ENCODE peak calls at places on chromosome 15, in ten cellular contexts. P is NCI-H1092; R is activated CD8-positive, alpha-beta memory T cell treated with anti-CD3 and anti-CD28 coated beads, Interleukin-2, amount 50 U/mL, for 48 hours; I is stimulated activated CD4-positive, alpha-beta T cell treated with anti-CD3 and anti-CD28 coated beads, TNF-alpha, amount 100 ng/mL, for 4 hours; V is choroid plexus epithelial cell; C is sciatic nerve; B is GM20000; W is activated gamma-delta T cell treated with Interleukin-2 at 50 U/mL for 16 hours; A is hepatocyte; N is head of caudate nucleus. H is an unnamed sample.

GRCh38 chr15:52217186-52217585 is 26.0 kb upstream of the GNB5 start:
- DNase-seq in B (peak; percentile 22), A (no peak), R (peak; percentile 59), V (no peak), P (no peak), C (no peak), N (no peak), W (no peak), I (no peak), H (peak; percentile 81)

GRCh38 chr15:93059442-93059841 is 29.6 kb downstream of the RGMA start:
- DNase-seq in W (no peak), I (no peak), B (no peak), R (no peak), A (no peak), V (no peak), C (no peak), P (no peak), N (no peak), H (no peak)

GRCh38 chr15:33678606-33679005 is 289.7 kb upstream of the CHRM5 start:
- DNase-seq in A (no peak), C (no peak), I (no peak), W (no peak), P (no peak), B (no peak), V (no peak), R (no peak), N (no peak), H (no peak)

GRCh38 chr15:65082303-65082958 is 5.9 kb downstream of the KBTBD13 start:
- DNase-seq in W (no peak), I (no peak), R (peak; percentile 58), P (no peak), B (no peak), N (no peak), A (no peak), V (no peak), C (no peak), H (no peak)

GRCh38 chr15:73906346-73907017 is 19.8 kb upstream of the LOXL1 start:
- DNase-seq in W (no peak), V (peak; percentile 67), R (no peak), I (no peak), P (no peak), N (no peak), A (no peak), C (no peak), B (no peak), H (no peak)

GRCh38 chr15:65841121-65841930 is 28.0 kb upstream of the RAB11A start:
- DNase-seq in R (no peak), P (no peak), A (no peak), B (no peak), W (no peak), I (no peak), V (peak; percentile 46), N (no peak), C (no peak), H (no peak)

GRCh38 chr15:47484119-47484518 is 233.2 kb upstream of the SEMA6D start:
- DNase-seq in P (no peak), B (no peak), V (peak; percentile 79), I (no peak), N (no peak), R (no peak), W (no peak), C (no peak), A (no peak), H (peak; percentile 12)

GRCh38 chr15:85759391-85759790 is 35.3 kb downstream of the KLHL25 start:
- DNase-seq in V (no peak), P (no peak), C (no peak), N (no peak), I (no peak), A (no peak), B (no peak), R (no peak), W (no peak), H (no peak)

GRCh38 chr15:89221543-89221942 is at the start of gene RLBP1:
- DNase-seq in N (peak; percentile 45), C (no peak), W (no peak), R (no peak), I (no peak), V (no peak), A (no peak), P (no peak), B (no peak), H (no peak)

GRCh38 chr15:46343527-46343926 is 708.7 kb downstream of the SQOR start:
- DNase-seq in A (no peak), W (no peak), V (no peak), R (no peak), C (no peak), P (no peak), N (no peak), I (no peak), B (no peak), H (no peak)

H was measured in OCI-LY7.